ENCODE peak calls at places on chromosome X, in four cellular contexts. I is IMR-90, B is ovary, R is mucosa of descending colon. U is an unnamed sample. For H3K9me3, the result is how much of the 10 kb centered on the place peaks cover.

GRCh38 chrX:71143508-71143907 is 1.1 kb upstream of the NLGN3 start:
- DNase-seq in I (peak), B (peak), R (no peak), U (no peak)

GRCh38 chrX:73683236-73683859 is 120.4 kb downstream of the CHIC1 start:
- DNase-seq in I (no peak), B (no peak), R (no peak), U (no peak)

GRCh38 chrX:41923925-41924693 is 755 bp upstream of the CASK start:
- DNase-seq in I (peak), B (no peak), R (no peak), U (peak)

GRCh38 chrX:154710309-154710708 is 40.6 kb downstream of the GAB3 start:
- DNase-seq in I (no peak), B (no peak), R (no peak), U (no peak)

GRCh38 chrX:45322820-45323219 is 122.1 kb upstream of the DIPK2B start:
- DNase-seq in I (peak), B (no peak), R (no peak), U (peak)

GRCh38 chrX:139559383-139560042 is 29.0 kb downstream of the F9 start:
- DNase-seq in I (peak), B (no peak), R (no peak), U (peak)

GRCh38 chrX:129359269-129359668 is 164.0 kb downstream of the SMARCA1 start:
- DNase-seq in I (peak), B (no peak), R (no peak), U (peak)

GRCh38 chrX:119398974-119399771 is at the start of gene SLC25A43:
- DNase-seq in I (no peak), B (peak), R (peak), U (peak)

GRCh38 chrX:94107981-94108380 is 434.0 kb downstream of the FAM133A start:
- DNase-seq in I (no peak), B (no peak), R (no peak), U (no peak)

GRCh38 chrX:16589826-16590225 is 60.1 kb upstream of the S100G start:
- DNase-seq in I (no peak), B (no peak), R (no peak), U (peak)

GRCh38 chrX:56788229-56788628 is 59.2 kb downstream of the NBDY start:
- DNase-seq in I (peak), B (no peak), R (no peak), U (no peak)

GRCh38 chrX:140697618-140698017 is 11.9 kb upstream of the LINC00632 start:
- DNase-seq in I (no peak), B (no peak), R (no peak), U (no peak)

GRCh38 chrX:6891404-6891803 is 256.1 kb upstream of the STS start:
- DNase-seq in I (no peak), B (no peak), R (no peak), U (no peak)

GRCh38 chrX:125289209-125289608 is 30.5 kb upstream of the TEX13C start:
- DNase-seq in I (peak), B (no peak), R (no peak), U (no peak)

GRCh38 chrX:9312922-9313867 is 151.7 kb upstream of the TBL1X start:
- DNase-seq in I (no peak), B (peak), R (peak), U (no peak)

GRCh38 chrX:9677098-9677739 is 88.4 kb downstream of the GPR143 start:
- DNase-seq in I (peak), B (no peak), R (peak), U (no peak)

GRCh38 chrX:133413218-133413925 is 1.9 kb downstream of the GPC4 start:
- DNase-seq in I (no peak), B (peak), R (peak), U (no peak)

GRCh38 chrX:129585691-129586090 is 45.6 kb downstream of the OCRL start:
- DNase-seq in I (peak), B (no peak), R (no peak), U (no peak)

GRCh38 chrX:147891886-147892285 is 19.8 kb upstream of the FMR1 start:
- DNase-seq in I (peak), B (no peak), R (no peak), U (no peak)

GRCh38 chrX:107576841-107577240 is 51.5 kb upstream of the PRPS1 start:
- DNase-seq in I (no peak), B (no peak), R (no peak), U (no peak)

GRCh38 chrX:10016516-10017132 is 49.5 kb downstream of the CLDN34 start:
- DNase-seq in I (no peak), B (no peak), R (no peak), U (no peak)

GRCh38 chrX:650801-651200 is 20.2 kb downstream of the SHOX start:
- DNase-seq in I (no peak), B (no peak), R (no peak), U (no peak)

GRCh38 chrX:651922-652775 is 21.6 kb downstream of the SHOX start:
- DNase-seq in I (no peak), B (no peak), R (no peak), U (no peak)

GRCh38 chrX:650274-650673 is 19.7 kb downstream of the SHOX start:
- DNase-seq in I (no peak), B (no peak), R (no peak), U (no peak)

GRCh38 chrX:646796-647195 is 16.2 kb downstream of the SHOX start:
- DNase-seq in I (no peak), B (no peak), R (no peak), U (no peak)

DNA sequence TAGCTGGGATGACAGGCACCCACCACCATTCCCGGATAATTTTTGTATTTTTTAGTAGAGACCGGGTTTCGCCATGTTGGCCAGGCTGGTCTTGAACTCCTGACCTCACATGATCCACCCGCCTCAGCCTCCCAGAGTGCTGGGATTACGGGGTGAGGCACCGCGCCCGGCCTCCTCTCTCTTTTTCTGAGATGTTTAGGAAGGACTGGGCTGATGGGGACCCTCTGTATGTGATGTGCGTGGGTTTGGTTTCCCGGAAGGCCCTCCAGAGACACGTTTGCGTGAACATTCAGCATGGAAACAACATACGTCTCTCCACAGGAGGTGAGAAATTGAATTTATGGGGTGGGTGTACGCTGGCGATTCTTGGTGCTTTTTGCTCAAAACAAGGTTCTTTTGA is 18.6 kb downstream of the SHOX start:
- DNase-seq in I (no peak), B (no peak), R (no peak), U (no peak)
- H3K9me3 ChIP-seq in I (under half), B (under half), R (under half), U (under half)

GRCh38 chrX:53583571-53583970 is 102.9 kb downstream of the HUWE1 start:
- DNase-seq in I (no peak), B (no peak), R (no peak), U (no peak)
- H3K9me3 ChIP-seq in I (under half), B (under half), R (under half), U (under half)

GRCh38 chrX:40054793-40055192 is 43.0 kb downstream of the BCOR start:
- DNase-seq in I (peak), B (no peak), R (no peak), U (no peak)
- H3K9me3 ChIP-seq in I (under half), B (under half), R (under half), U (under half)

GRCh38 chrX:153526040-153526439 is 8.6 kb downstream of the ATP2B3 start:
- DNase-seq in I (no peak), B (no peak), R (no peak), U (no peak)
- H3K9me3 ChIP-seq in I (under half), B (under half), R (under half), U (under half)

GRCh38 chrX:144006811-144007210 is 122.9 kb downstream of the UBE2NL start:
- DNase-seq in I (no peak), B (no peak), R (no peak), U (peak)
- H3K9me3 ChIP-seq in I (under half), B (under half), R (under half), U (under half)

DNA sequence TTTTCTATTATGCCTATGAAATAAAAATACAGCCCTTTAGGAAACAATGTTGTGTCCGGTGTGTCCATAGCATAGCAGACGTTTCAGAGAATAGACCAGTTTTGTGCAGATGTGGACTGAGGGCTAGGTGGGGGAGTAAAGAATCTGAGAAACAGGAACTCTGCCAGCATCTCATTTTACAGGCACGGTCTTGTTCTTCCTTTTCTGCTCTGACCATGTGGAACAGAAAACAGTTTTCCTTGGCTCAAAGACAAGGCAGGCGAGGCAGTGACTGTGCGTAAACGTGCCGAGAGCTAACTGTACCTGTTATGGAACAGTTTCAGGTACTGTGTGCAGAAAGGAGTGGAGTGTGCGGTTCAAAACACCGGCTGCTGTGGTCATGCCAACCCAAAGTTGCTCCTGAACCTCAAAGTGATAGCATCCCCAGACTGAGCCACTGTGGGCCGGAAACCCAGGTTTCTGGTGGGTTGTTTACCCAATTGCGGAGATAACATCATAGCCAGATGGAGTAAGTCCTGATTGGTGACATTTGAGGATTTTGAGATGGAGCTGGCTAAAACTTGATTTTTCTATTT is 20.2 kb downstream of the CNGA2 start:
- DNase-seq in I (no peak), B (no peak), R (no peak), U (peak)
- H3K9me3 ChIP-seq in I (under half), B (under half), R (under half), U (under half)

GRCh38 chrX:20712811-20713210 is 446.1 kb upstream of the RPS6KA3 start:
- DNase-seq in I (no peak), B (no peak), R (no peak), U (peak)

GRCh38 chrX:20715176-20715575 is 448.5 kb upstream of the RPS6KA3 start:
- DNase-seq in I (no peak), B (no peak), R (no peak), U (no peak)

GRCh38 chrX:20711366-20711765 is 444.7 kb upstream of the RPS6KA3 start:
- DNase-seq in I (no peak), B (no peak), R (no peak), U (no peak)
- H3K9me3 ChIP-seq in I (under half), B (under half), R (under half), U (under half)

GRCh38 chrX:102067966-102068723 is 57.3 kb upstream of the TCEAL2 start:
- DNase-seq in I (peak), B (no peak), R (no peak), U (peak)

DNA sequence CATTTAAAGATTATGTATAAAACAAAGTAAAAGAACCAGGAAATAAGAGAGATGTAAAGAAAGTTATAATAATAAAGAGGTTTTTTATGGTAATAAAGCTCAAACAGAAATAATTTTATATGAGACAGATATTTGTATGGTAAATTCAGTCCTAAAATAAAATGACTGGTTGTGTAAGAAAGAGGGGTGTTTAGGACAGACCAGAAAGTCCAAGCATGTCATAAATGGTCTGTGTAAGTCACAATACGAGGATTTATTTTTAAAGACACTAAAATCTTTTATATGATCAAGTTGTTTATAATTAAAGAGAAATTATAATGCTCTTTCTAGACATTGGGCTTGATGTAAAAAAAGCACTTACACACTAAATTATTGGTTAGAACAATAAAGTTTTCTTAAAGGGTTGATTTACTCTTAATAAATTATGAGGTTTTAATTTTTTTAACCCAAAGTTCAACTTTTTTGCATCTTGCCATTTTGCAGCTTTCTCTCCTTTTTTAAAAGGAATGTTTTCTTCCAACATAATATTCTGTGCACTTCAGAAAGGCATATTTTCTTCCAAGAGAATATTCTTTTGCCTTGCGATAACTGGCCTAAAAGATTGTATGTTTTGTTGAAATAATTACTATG is 61.9 kb upstream of the TCEAL2 start:
- DNase-seq in I (no peak), B (no peak), R (no peak), U (peak)
- H3K9me3 ChIP-seq in I (under half), B (under half), R (under half), U (under half)

DNA sequence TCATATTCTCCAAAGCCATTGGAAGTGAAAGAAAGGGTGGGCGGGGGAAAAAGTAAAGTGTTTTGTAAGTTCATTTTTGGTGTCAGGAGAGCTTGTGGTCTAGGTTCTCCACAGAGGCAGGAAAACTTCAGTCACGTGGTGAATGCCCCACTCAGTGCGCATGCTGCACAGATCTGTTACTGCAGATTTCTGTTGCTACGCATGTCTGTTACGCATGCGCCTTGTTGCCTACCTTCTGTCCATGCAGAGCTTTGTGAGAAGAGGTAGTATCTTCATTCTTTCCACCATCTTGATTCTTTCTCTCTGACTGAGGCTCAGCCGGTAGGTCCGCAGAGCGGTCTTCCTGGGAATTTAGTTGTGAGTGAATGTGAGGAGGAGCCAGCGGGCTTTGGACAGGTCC is 15.1 kb upstream of the PAGE3 start:
- DNase-seq in I (no peak), B (no peak), R (no peak), U (no peak)
- H3K9me3 ChIP-seq in I (under half), B (under half), R (under half), U (under half)

DNA sequence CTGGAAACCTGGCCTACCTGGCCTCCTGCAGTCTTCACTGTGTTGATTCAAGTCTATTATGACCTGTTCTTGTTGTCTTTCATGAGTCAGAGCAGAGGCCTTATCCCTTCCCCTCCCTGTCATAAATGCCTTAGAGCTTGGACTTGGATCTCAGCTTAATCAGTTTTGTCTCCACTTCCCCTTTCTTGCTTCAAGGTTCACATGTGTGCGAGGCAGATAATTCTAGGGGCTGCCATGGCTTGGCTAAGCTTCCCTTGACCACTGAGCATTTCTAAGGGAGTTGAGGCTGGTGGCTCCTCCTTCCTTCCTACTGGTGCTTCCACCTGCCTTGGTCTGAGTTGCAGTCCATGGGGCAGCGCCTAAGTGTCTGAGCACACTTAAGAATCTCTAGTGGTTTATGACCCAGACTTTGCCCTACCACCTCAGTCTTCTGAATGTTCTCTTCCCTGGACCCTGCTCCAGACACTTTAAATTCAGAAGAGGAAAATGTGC is 1.7 kb upstream of the HEPH start:
- DNase-seq in I (no peak), B (no peak), R (no peak), U (peak)
- H3K9me3 ChIP-seq in I (under half), B (under half), R (under half), U (under half)

U was measured in mammary epithelial cell.